ENCODE peak calls at places on chromosome 15, in four cellular contexts. One of them, this sample, is unnamed.

GRCh38 chr15:39300451-39301153 is 280.3 kb upstream of the THBS1 start:
- DNase-seq in GM13976: no peak
- DNase-seq in ureter: no peak
- DNase-seq in RWPE1: peak
- DNase-seq in this sample: no peak

GRCh38 chr15:23759964-23760363 is 72.9 kb upstream of the NDN start:
- DNase-seq in GM13976: no peak
- DNase-seq in ureter: no peak
- DNase-seq in RWPE1: no peak
- DNase-seq in this sample: no peak

GRCh38 chr15:90545095-90545494 is 15.4 kb downstream of the CRTC3 start:
- DNase-seq in GM13976: no peak
- DNase-seq in ureter: no peak
- DNase-seq in RWPE1: no peak
- DNase-seq in this sample: no peak

GRCh38 chr15:78402056-78402610 is 35.9 kb upstream of the IREB2 start:
- DNase-seq in GM13976: no peak
- DNase-seq in ureter: no peak
- DNase-seq in RWPE1: no peak
- DNase-seq in this sample: no peak

GRCh38 chr15:38274135-38274534 is 21.5 kb downstream of the SPRED1 start:
- DNase-seq in GM13976: no peak
- DNase-seq in ureter: no peak
- DNase-seq in RWPE1: no peak
- DNase-seq in this sample: no peak

GRCh38 chr15:78675617-78676360 is 34.8 kb upstream of the CHRNB4 start:
- DNase-seq in GM13976: no peak
- DNase-seq in ureter: no peak
- DNase-seq in RWPE1: no peak
- DNase-seq in this sample: no peak

GRCh38 chr15:59444980-59445500 is 7.1 kb downstream of the FAM81A start:
- DNase-seq in GM13976: no peak
- DNase-seq in ureter: no peak
- DNase-seq in RWPE1: no peak
- DNase-seq in this sample: no peak

GRCh38 chr15:59349715-59350420 is 22.8 kb downstream of the MYO1E start:
- DNase-seq in GM13976: peak
- DNase-seq in ureter: no peak
- DNase-seq in RWPE1: peak
- DNase-seq in this sample: no peak

GRCh38 chr15:66502491-66502890 is 2.2 kb downstream of the RPL4 start:
- DNase-seq in GM13976: no peak
- DNase-seq in ureter: no peak
- DNase-seq in RWPE1: no peak
- DNase-seq in this sample: no peak

GRCh38 chr15:29701151-29701550 is 121.1 kb downstream of the TJP1 start:
- DNase-seq in GM13976: no peak
- DNase-seq in ureter: no peak
- DNase-seq in RWPE1: no peak
- DNase-seq in this sample: no peak

GRCh38 chr15:68630205-68630555 is 51.4 kb downstream of the CORO2B start:
- DNase-seq in GM13976: no peak
- DNase-seq in ureter: no peak
- DNase-seq in RWPE1: no peak
- DNase-seq in this sample: no peak

GRCh38 chr15:52200831-52201365 is 9.7 kb upstream of the GNB5 start:
- DNase-seq in GM13976: no peak
- DNase-seq in ureter: no peak
- DNase-seq in RWPE1: no peak
- DNase-seq in this sample: no peak

GRCh38 chr15:74994236-74994635 is 1.1 kb upstream of the SCAMP5 start:
- DNase-seq in GM13976: no peak
- DNase-seq in ureter: no peak
- DNase-seq in RWPE1: no peak
- DNase-seq in this sample: no peak

GRCh38 chr15:60423540-60423939 is 25.8 kb upstream of the ANXA2 start:
- DNase-seq in GM13976: no peak
- DNase-seq in ureter: no peak
- DNase-seq in RWPE1: peak
- DNase-seq in this sample: peak

This sample was measured in erythroblast.